ENCODE peak calls at places on chromosomes 1 and 21, in seven cellular contexts. One of them, this sample, is unnamed. For H3K4me1, the result is how much of the 10 kb centered on the place peaks cover.

GRCh38 chr1:28296401-28297220 is 32.2 kb upstream of the MED18 start:
- DNase-seq in psoas muscle: no peak
- DNase-seq in gastrocnemius medialis: no peak
- DNase-seq in iPS DF 6.9: peak
- DNase-seq in tibial artery: no peak
- DNase-seq in fibroblast of lung: peak
- DNase-seq in HCT116: no peak
- DNase-seq in this sample: no peak

GRCh38 chr1:21255284-21255942 is 34.9 kb downstream of the ECE1 start:
- DNase-seq in psoas muscle: peak
- DNase-seq in gastrocnemius medialis: peak
- DNase-seq in iPS DF 6.9: peak
- DNase-seq in tibial artery: peak
- DNase-seq in fibroblast of lung: peak
- DNase-seq in HCT116: peak
- DNase-seq in this sample: peak

GRCh38 chr1:24973315-24973714 is 43.2 kb upstream of the RUNX3 start:
- DNase-seq in psoas muscle: no peak
- DNase-seq in gastrocnemius medialis: no peak
- DNase-seq in iPS DF 6.9: no peak
- DNase-seq in tibial artery: no peak
- DNase-seq in fibroblast of lung: no peak
- DNase-seq in HCT116: no peak
- DNase-seq in this sample: no peak

GRCh38 chr21:26570203-26570602 is 2.9 kb downstream of the CYYR1 start:
- DNase-seq in psoas muscle: no peak
- DNase-seq in gastrocnemius medialis: no peak
- DNase-seq in iPS DF 6.9: no peak
- DNase-seq in tibial artery: no peak
- DNase-seq in fibroblast of lung: no peak
- DNase-seq in HCT116: no peak
- DNase-seq in this sample: peak

GRCh38 chr1:179298952-179299351 is 5.4 kb downstream of the SOAT1 start:
- DNase-seq in psoas muscle: no peak
- DNase-seq in gastrocnemius medialis: no peak
- DNase-seq in iPS DF 6.9: no peak
- DNase-seq in tibial artery: no peak
- DNase-seq in fibroblast of lung: no peak
- DNase-seq in HCT116: no peak
- DNase-seq in this sample: no peak

GRCh38 chr1:192792628-192793027 is 16.2 kb upstream of the RGS2 start:
- DNase-seq in psoas muscle: no peak
- DNase-seq in gastrocnemius medialis: no peak
- DNase-seq in iPS DF 6.9: no peak
- DNase-seq in tibial artery: no peak
- DNase-seq in fibroblast of lung: no peak
- DNase-seq in HCT116: no peak
- DNase-seq in this sample: no peak

GRCh38 chr1:167344112-167344511 is 123.4 kb downstream of the POU2F1 start:
- DNase-seq in psoas muscle: no peak
- DNase-seq in gastrocnemius medialis: no peak
- DNase-seq in iPS DF 6.9: no peak
- DNase-seq in tibial artery: no peak
- DNase-seq in fibroblast of lung: peak
- DNase-seq in HCT116: no peak
- DNase-seq in this sample: no peak

GRCh38 chr1:222697858-222698257 is 14.4 kb downstream of the AIDA start:
- DNase-seq in psoas muscle: no peak
- DNase-seq in gastrocnemius medialis: no peak
- DNase-seq in iPS DF 6.9: no peak
- DNase-seq in tibial artery: no peak
- DNase-seq in fibroblast of lung: peak
- DNase-seq in HCT116: no peak
- DNase-seq in this sample: no peak

GRCh38 chr1:243268284-243268653 is 12.4 kb downstream of the SDCCAG8 start:
- DNase-seq in psoas muscle: no peak
- DNase-seq in gastrocnemius medialis: no peak
- DNase-seq in iPS DF 6.9: no peak
- DNase-seq in tibial artery: no peak
- DNase-seq in fibroblast of lung: peak
- DNase-seq in HCT116: peak
- DNase-seq in this sample: no peak

DNA sequence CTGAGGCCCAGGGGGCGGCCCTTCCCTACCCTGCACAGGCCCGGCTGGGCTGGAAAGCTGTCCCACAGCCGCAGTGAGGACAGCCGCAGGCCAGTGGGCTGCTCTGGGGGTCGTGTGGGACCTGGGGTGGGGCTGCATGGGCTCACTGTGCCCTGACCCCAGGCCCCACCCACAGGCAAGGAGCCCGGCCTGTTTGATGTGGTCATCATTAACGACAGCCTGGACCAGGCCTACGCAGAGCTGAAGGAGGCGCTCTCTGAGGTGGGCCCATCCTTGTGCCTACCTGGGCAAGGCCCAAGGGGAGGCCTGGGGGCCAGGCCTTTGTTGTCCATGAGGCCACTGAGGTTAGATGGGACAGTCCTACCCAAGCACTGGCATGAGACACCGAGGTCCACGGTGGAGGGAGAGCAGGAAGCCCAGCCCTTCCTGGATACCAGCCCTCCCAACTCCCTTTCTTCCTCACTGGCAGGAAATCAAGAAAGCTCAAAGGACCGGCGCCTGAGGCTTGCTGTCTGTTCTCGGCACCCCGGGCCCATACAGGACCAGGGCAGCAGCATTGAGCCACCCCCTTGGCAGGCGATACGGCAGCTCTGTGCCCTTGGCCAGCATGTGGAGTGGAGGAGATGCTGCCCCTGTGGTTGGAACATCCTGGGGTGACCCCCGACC is 1.4 kb upstream of the GJC2 start:
- DNase-seq in psoas muscle: no peak
- DNase-seq in gastrocnemius medialis: peak
- DNase-seq in iPS DF 6.9: no peak
- DNase-seq in tibial artery: no peak
- DNase-seq in fibroblast of lung: no peak
- DNase-seq in HCT116: no peak
- DNase-seq in this sample: peak
- H3K4me1 ChIP-seq in psoas muscle: under half
- H3K4me1 ChIP-seq in gastrocnemius medialis: under half
- H3K4me1 ChIP-seq in iPS DF 6.9: under half
- H3K4me1 ChIP-seq in tibial artery: under half
- H3K4me1 ChIP-seq in fibroblast of lung: under half
- H3K4me1 ChIP-seq in HCT116: under half
- H3K4me1 ChIP-seq in this sample: half or more

GRCh38 chr21:35561076-35561475 is 499.2 kb downstream of the SETD4 start:
- DNase-seq in psoas muscle: no peak
- DNase-seq in gastrocnemius medialis: no peak
- DNase-seq in iPS DF 6.9: no peak
- DNase-seq in tibial artery: no peak
- DNase-seq in fibroblast of lung: no peak
- DNase-seq in HCT116: no peak
- DNase-seq in this sample: no peak

GRCh38 chr21:35565204-35565611 is 495.1 kb downstream of the SETD4 start:
- DNase-seq in psoas muscle: peak
- DNase-seq in gastrocnemius medialis: peak
- DNase-seq in iPS DF 6.9: no peak
- DNase-seq in tibial artery: peak
- DNase-seq in fibroblast of lung: peak
- DNase-seq in HCT116: no peak
- DNase-seq in this sample: peak

GRCh38 chr21:35562876-35563275 is 497.4 kb downstream of the SETD4 start:
- DNase-seq in psoas muscle: no peak
- DNase-seq in gastrocnemius medialis: no peak
- DNase-seq in iPS DF 6.9: no peak
- DNase-seq in tibial artery: no peak
- DNase-seq in fibroblast of lung: peak
- DNase-seq in HCT116: no peak
- DNase-seq in this sample: no peak

GRCh38 chr21:35566874-35567273 is 493.5 kb downstream of the SETD4 start:
- DNase-seq in psoas muscle: no peak
- DNase-seq in gastrocnemius medialis: no peak
- DNase-seq in iPS DF 6.9: no peak
- DNase-seq in tibial artery: no peak
- DNase-seq in fibroblast of lung: no peak
- DNase-seq in HCT116: no peak
- DNase-seq in this sample: no peak

DNA sequence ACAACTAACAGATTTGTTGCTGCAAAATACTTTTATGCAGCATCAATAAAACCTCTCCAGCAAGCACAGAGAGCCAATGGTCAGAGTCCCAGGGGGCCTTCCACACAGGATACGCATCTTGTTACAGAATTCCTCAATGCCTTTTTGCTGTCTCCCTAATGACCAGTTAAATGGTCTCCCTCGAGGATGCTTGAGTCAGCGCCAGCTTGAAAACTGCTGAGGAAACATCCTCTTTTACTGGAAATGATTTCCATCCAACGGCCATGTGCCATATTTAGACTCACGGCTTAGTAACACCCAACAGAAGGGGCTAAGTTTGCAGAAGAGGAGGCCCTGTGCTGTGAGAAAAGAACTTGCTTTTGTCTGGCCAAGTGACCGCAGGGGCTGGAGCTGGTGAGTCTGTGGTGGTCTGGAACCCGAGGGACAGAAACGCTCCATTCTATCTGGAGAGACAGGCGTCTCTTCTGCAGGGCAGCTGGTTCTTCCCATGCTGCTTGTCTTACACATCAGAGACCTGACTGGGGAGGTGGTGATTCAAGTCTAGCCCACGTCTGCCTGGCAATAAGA is 496.4 kb downstream of the SETD4 start:
- DNase-seq in psoas muscle: peak
- DNase-seq in gastrocnemius medialis: peak
- DNase-seq in iPS DF 6.9: no peak
- DNase-seq in tibial artery: peak
- DNase-seq in fibroblast of lung: peak
- DNase-seq in HCT116: no peak
- DNase-seq in this sample: peak
- H3K4me3 ChIP-seq in psoas muscle: no peak
- H3K4me3 ChIP-seq in gastrocnemius medialis: no peak
- H3K4me3 ChIP-seq in iPS DF 6.9: no peak
- H3K4me3 ChIP-seq in tibial artery: no peak
- H3K4me3 ChIP-seq in fibroblast of lung: no peak
- H3K4me3 ChIP-seq in HCT116: no peak
- H3K4me3 ChIP-seq in this sample: no peak

DNA sequence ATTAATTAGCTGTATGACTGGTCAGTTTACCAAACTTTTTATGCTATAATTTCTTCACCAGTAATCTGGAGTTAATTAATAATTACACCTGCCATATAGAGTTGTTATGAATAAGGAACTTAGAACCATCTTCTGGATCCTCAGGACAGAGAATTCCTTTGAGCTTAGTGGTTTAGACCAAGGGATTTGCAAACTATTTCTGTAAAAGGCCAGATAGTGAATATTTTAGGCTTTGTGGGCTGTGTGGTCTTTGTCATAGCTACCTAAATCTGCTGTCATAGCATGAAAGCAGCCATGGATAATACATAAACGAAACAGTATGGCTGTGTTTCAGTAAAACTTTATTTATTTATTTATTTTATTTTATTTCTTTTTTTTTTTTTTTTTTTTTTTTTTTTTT is 9.0 kb downstream of the TIMM17A start:
- DNase-seq in psoas muscle: no peak
- DNase-seq in gastrocnemius medialis: no peak
- DNase-seq in iPS DF 6.9: no peak
- DNase-seq in tibial artery: no peak
- DNase-seq in fibroblast of lung: no peak
- DNase-seq in HCT116: no peak
- DNase-seq in this sample: no peak
- H3K4me1 ChIP-seq in psoas muscle: under half
- H3K4me1 ChIP-seq in gastrocnemius medialis: under half
- H3K4me1 ChIP-seq in iPS DF 6.9: under half
- H3K4me1 ChIP-seq in tibial artery: under half
- H3K4me1 ChIP-seq in fibroblast of lung: under half
- H3K4me1 ChIP-seq in HCT116: under half
- H3K4me1 ChIP-seq in this sample: under half

DNA sequence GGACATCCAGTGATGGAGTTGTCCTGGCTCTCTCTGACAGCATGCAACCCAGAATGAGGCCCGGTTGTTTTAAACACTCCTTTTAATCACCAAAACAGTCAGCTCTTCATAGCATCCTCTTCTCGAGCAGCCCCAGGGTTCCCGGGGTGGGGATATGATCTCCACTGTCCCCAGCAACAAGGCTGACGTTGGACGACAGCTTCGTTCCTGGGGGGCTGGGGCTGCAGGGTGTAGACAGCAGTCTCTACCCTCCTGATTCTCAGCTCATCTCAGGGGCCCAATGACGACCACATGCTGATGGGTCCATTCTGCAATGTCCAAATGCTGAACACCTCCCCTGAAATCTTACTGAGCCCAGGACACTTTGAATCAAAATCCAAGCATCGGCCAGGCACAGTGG is 27.0 kb downstream of the TRIM11 start:
- DNase-seq in psoas muscle: no peak
- DNase-seq in gastrocnemius medialis: no peak
- DNase-seq in iPS DF 6.9: no peak
- DNase-seq in tibial artery: peak
- DNase-seq in fibroblast of lung: no peak
- DNase-seq in HCT116: no peak
- DNase-seq in this sample: no peak
- H3K4me3 ChIP-seq in psoas muscle: no peak
- H3K4me3 ChIP-seq in gastrocnemius medialis: no peak
- H3K4me3 ChIP-seq in iPS DF 6.9: no peak
- H3K4me3 ChIP-seq in tibial artery: no peak
- H3K4me3 ChIP-seq in fibroblast of lung: no peak
- H3K4me3 ChIP-seq in HCT116: no peak
- H3K4me3 ChIP-seq in this sample: no peak

GRCh38 chr1:85570446-85571180 is 9.9 kb upstream of the CCN1 start:
- DNase-seq in psoas muscle: no peak
- DNase-seq in gastrocnemius medialis: no peak
- DNase-seq in iPS DF 6.9: no peak
- DNase-seq in tibial artery: no peak
- DNase-seq in fibroblast of lung: no peak
- DNase-seq in HCT116: no peak
- DNase-seq in this sample: no peak

GRCh38 chr1:85571181-85571540 is 9.4 kb upstream of the CCN1 start:
- DNase-seq in psoas muscle: no peak
- DNase-seq in gastrocnemius medialis: no peak
- DNase-seq in iPS DF 6.9: no peak
- DNase-seq in tibial artery: no peak
- DNase-seq in fibroblast of lung: no peak
- DNase-seq in HCT116: no peak
- DNase-seq in this sample: no peak

GRCh38 chr1:85569122-85569521 is 11.4 kb upstream of the CCN1 start:
- DNase-seq in psoas muscle: no peak
- DNase-seq in gastrocnemius medialis: no peak
- DNase-seq in iPS DF 6.9: no peak
- DNase-seq in tibial artery: no peak
- DNase-seq in fibroblast of lung: peak
- DNase-seq in HCT116: no peak
- DNase-seq in this sample: no peak

GRCh38 chr1:85568660-85569059 is 11.9 kb upstream of the CCN1 start:
- DNase-seq in psoas muscle: no peak
- DNase-seq in gastrocnemius medialis: no peak
- DNase-seq in iPS DF 6.9: no peak
- DNase-seq in tibial artery: no peak
- DNase-seq in fibroblast of lung: no peak
- DNase-seq in HCT116: no peak
- DNase-seq in this sample: no peak

GRCh38 chr1:85569737-85570404 is 10.7 kb upstream of the CCN1 start:
- DNase-seq in psoas muscle: no peak
- DNase-seq in gastrocnemius medialis: no peak
- DNase-seq in iPS DF 6.9: no peak
- DNase-seq in tibial artery: no peak
- DNase-seq in fibroblast of lung: no peak
- DNase-seq in HCT116: no peak
- DNase-seq in this sample: no peak
- H3K4me1 ChIP-seq in psoas muscle: under half
- H3K4me1 ChIP-seq in gastrocnemius medialis: under half
- H3K4me1 ChIP-seq in iPS DF 6.9: under half
- H3K4me1 ChIP-seq in tibial artery: under half
- H3K4me1 ChIP-seq in fibroblast of lung: under half
- H3K4me1 ChIP-seq in HCT116: under half
- H3K4me1 ChIP-seq in this sample: under half

This sample was measured in heart right ventricle.